ENCODE peak calls at places on chromosomes 5 and 9, in four cellular contexts. Z, P, T and Y are unnamed samples.

GRCh38 chr5:126970517-126971017 is 59.8 kb downstream of the MARCHF3 start:
- DNase-seq in Z (peak), T (no peak), P (no peak), Y (no peak)

GRCh38 chr5:88244686-88245085 is 24.0 kb downstream of the TMEM161B start:
- DNase-seq in P (no peak), Z (peak), T (no peak), Y (no peak)

GRCh38 chr5:108543486-108543885 is 161.6 kb upstream of the FBXL17 start:
- DNase-seq in P (no peak), Z (no peak), T (no peak), Y (no peak)

GRCh38 chr9:127128341-127129072 is 6.1 kb upstream of the ANGPTL2 start:
- DNase-seq in Z (peak), T (no peak), P (no peak), Y (no peak)

GRCh38 chr5:1039706-1040260 is 31.2 kb downstream of the NKD2 start:
- DNase-seq in T (no peak), P (no peak), Z (no peak), Y (no peak)

GRCh38 chr5:151284392-151284967 is 19.1 kb downstream of the SLC36A3 start:
- DNase-seq in T (no peak), P (no peak), Z (no peak), Y (peak)

GRCh38 chr9:96567203-96567700 is 52.4 kb downstream of the CDC14B start:
- DNase-seq in P (no peak), Z (peak), T (no peak), Y (no peak)

GRCh38 chr5:122154491-122154890 is 25.1 kb downstream of the ZNF474 start:
- DNase-seq in Z (peak), P (no peak), T (no peak), Y (no peak)

GRCh38 chr5:151075698-151076331 is 5.0 kb downstream of the TNIP1 start:
- DNase-seq in T (no peak), P (no peak), Z (peak), Y (no peak)

GRCh38 chr9:126303488-126303887 is 23.1 kb upstream of the MVB12B start:
- DNase-seq in T (no peak), Z (no peak), P (no peak), Y (no peak)

GRCh38 chr9:5846501-5846921 is 13.6 kb upstream of the ERMP1 start:
- DNase-seq in P (no peak), Z (no peak), T (no peak), Y (no peak)

GRCh38 chr5:157989296-157989695 is 130.4 kb upstream of the CLINT1 start:
- DNase-seq in P (no peak), Z (peak), T (no peak), Y (no peak)

GRCh38 chr9:9177081-9177480 is 1377.5 kb upstream of the DMAC1 start:
- DNase-seq in P (no peak), Z (no peak), T (no peak), Y (no peak)

GRCh38 chr5:154997746-154998145 is 15.8 kb upstream of the KIF4B start:
- DNase-seq in P (no peak), T (no peak), Z (no peak), Y (no peak)

GRCh38 chr9:116238225-116238624 is 84.6 kb downstream of the PAPPA start:
- DNase-seq in Z (peak), T (no peak), P (no peak), Y (no peak)

GRCh38 chr5:40554794-40555193 is 124.9 kb upstream of the PTGER4 start:
- DNase-seq in T (no peak), P (no peak), Z (peak), Y (no peak)

GRCh38 chr5:151447174-151448037 is at the start of gene SLC36A1:
- DNase-seq in Z (peak), P (peak), T (peak), Y (peak)

GRCh38 chr9:129323376-129323998 is 145.4 kb upstream of the IER5L start:
- DNase-seq in T (no peak), Z (peak), P (no peak), Y (no peak)

GRCh38 chr9:78295177-78295575 is 1.7 kb upstream of the PSAT1 start:
- DNase-seq in T (no peak), P (no peak), Z (no peak), Y (no peak)

GRCh38 chr9:107637421-107638420 is 148.2 kb upstream of the KLF4 start:
- DNase-seq in Z (peak), T (no peak), P (no peak), Y (no peak)

GRCh38 chr5:54895816-54896341 is 89.5 kb downstream of the ESM1 start:
- DNase-seq in P (no peak), Z (peak), T (peak), Y (no peak)

GRCh38 chr9:107280543-107280942 is 2.5 kb upstream of the RAD23B start:
- DNase-seq in T (no peak), Z (peak), P (no peak), Y (no peak)